ENCODE peak calls at places on chromosome 16, in eight cellular contexts. Q is CD8-positive, alpha-beta T cell; H is AG09319; B is AG09309; V is lower lobe of right lung; L is ascending aorta; G is lower leg skin; C is kidney epithelial cell. A is an unnamed sample.

GRCh38 chr16:82524939-82525338 is 101.8 kb upstream of the CDH13 start:
- DNase-seq in Q (no peak), H (no peak), B (no peak), V (no peak), L (no peak), G (no peak), C (no peak), A (no peak)

GRCh38 chr16:75555707-75556512 is at the start of gene TMEM231:
- DNase-seq in Q (peak; percentile 95), H (peak; percentile 66), B (peak; percentile 59), V (peak; percentile 99), L (peak; percentile 91), G (peak; percentile 96), C (peak; percentile 80), A (peak; percentile 98)

GRCh38 chr16:51818342-51818944 is 667.4 kb upstream of the SALL1 start:
- DNase-seq in Q (no peak), H (peak; percentile 19), B (no peak), V (no peak), L (no peak), G (no peak), C (no peak), A (no peak)

GRCh38 chr16:22189473-22190168 is 16.5 kb upstream of the EEF2K start:
- DNase-seq in Q (no peak), H (no peak), B (no peak), V (peak; percentile 60), L (peak; percentile 34), G (peak; percentile 75), C (no peak), A (no peak)

GRCh38 chr16:48383877-48384304 is 1.3 kb downstream of the SIAH1 start:
- DNase-seq in Q (no peak), H (no peak), B (peak; percentile 46), V (no peak), L (no peak), G (no peak), C (no peak), A (no peak)

GRCh38 chr16:15643453-15644305 is 725 bp upstream of the MARF1 start:
- DNase-seq in Q (no peak), H (no peak), B (peak; percentile 27), V (no peak), L (no peak), G (peak; percentile 27), C (no peak), A (no peak)

GRCh38 chr16:16905850-16906249 is 526.9 kb downstream of the NPIPA7 start:
- DNase-seq in Q (no peak), H (no peak), B (no peak), V (no peak), L (no peak), G (no peak), C (no peak), A (no peak)

GRCh38 chr16:50520451-50521245 is 27.5 kb upstream of the NKD1 start:
- DNase-seq in Q (no peak), H (no peak), B (no peak), V (no peak), L (no peak), G (no peak), C (no peak), A (no peak)

GRCh38 chr16:89884041-89884421 is 10.6 kb downstream of the TCF25 start:
- DNase-seq in Q (no peak), H (no peak), B (no peak), V (no peak), L (no peak), G (no peak), C (no peak), A (no peak)

GRCh38 chr16:17213025-17213424 is 257.7 kb downstream of the XYLT1 start:
- DNase-seq in Q (no peak), H (no peak), B (no peak), V (no peak), L (no peak), G (no peak), C (no peak), A (no peak)

GRCh38 chr16:47612711-47613110 is 151.6 kb downstream of the PHKB start:
- DNase-seq in Q (no peak), H (no peak), B (no peak), V (no peak), L (no peak), G (no peak), C (no peak), A (no peak)

GRCh38 chr16:78738557-78738956 is 639.1 kb downstream of the WWOX start:
- DNase-seq in Q (no peak), H (no peak), B (no peak), V (no peak), L (no peak), G (no peak), C (no peak), A (no peak)

GRCh38 chr16:35492225-35492624 is 2032.8 kb downstream of the TP53TG3F start:
- DNase-seq in Q (no peak), H (no peak), B (no peak), V (no peak), L (no peak), G (no peak), C (no peak), A (no peak)

GRCh38 chr16:74698220-74698619 is 2.4 kb downstream of the MLKL start:
- DNase-seq in Q (no peak), H (no peak), B (no peak), V (no peak), L (no peak), G (no peak), C (no peak), A (no peak)

GRCh38 chr16:89861648-89862047 is 11.7 kb upstream of the TCF25 start:
- DNase-seq in Q (no peak), H (no peak), B (no peak), V (no peak), L (no peak), G (no peak), C (no peak), A (no peak)

GRCh38 chr16:78768723-78769122 is 669.3 kb downstream of the WWOX start:
- DNase-seq in Q (no peak), H (no peak), B (no peak), V (no peak), L (no peak), G (no peak), C (no peak), A (no peak)

GRCh38 chr16:727291-727977 is 528 bp downstream of the HAGHL start:
- DNase-seq in Q (no peak), H (no peak), B (no peak), V (no peak), L (no peak), G (no peak), C (no peak), A (no peak)

GRCh38 chr16:378821-379182 is 3.0 kb downstream of the PGAP6 start:
- DNase-seq in Q (no peak), H (no peak), B (no peak), V (no peak), L (no peak), G (no peak), C (no peak), A (no peak)

GRCh38 chr16:14244344-14245010 is 173.4 kb downstream of the MRTFB start:
- DNase-seq in Q (no peak), H (peak; percentile 19), B (peak; percentile 40), V (no peak), L (no peak), G (no peak), C (no peak), A (no peak)

GRCh38 chr16:25256821-25257503 is 683 bp downstream of the ZKSCAN2 start:
- DNase-seq in Q (no peak), H (no peak), B (no peak), V (peak; percentile 47), L (no peak), G (peak; percentile 15), C (peak; percentile 47), A (no peak)

GRCh38 chr16:51181495-51181795 is 30.4 kb upstream of the SALL1 start:
- DNase-seq in Q (no peak), H (no peak), B (no peak), V (no peak), L (no peak), G (no peak), C (no peak), A (no peak)

GRCh38 chr16:27511657-27512056 is 38.1 kb downstream of the GTF3C1 start:
- DNase-seq in Q (no peak), H (no peak), B (no peak), V (no peak), L (no peak), G (no peak), C (peak; percentile 76), A (no peak)

GRCh38 chr16:89552329-89552728 is 8.2 kb upstream of the RPL13 start:
- DNase-seq in Q (no peak), H (no peak), B (no peak), V (no peak), L (no peak), G (no peak), C (no peak), A (no peak)

DNA sequence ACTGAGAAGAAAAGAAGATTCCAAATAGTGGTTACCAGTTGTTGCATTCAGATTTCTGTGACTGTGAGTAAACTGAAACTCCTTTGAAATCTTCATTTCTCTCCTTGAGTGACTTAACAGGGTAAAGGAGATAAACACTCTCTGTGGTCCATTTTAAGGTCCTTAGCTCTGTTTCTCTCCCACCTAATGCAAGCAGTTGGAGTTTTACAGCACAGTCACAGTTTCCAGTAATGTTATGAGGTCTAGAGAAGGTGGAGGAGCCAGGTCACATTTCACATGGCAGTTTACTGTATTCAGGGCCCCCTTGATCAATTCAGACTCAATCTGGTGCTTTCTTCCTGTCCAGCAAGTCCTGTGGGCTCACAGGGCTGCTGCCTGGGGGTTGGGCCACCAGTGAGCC is 32.2 kb upstream of the SLC12A3 start:
- DNase-seq in Q (no peak), H (no peak), B (no peak), V (no peak), L (no peak), G (no peak), C (no peak), A (no peak)
- TF ChIP-seq CTCF in Q (no peak), H (no peak), B (no peak), V (no peak), L (no peak), G (no peak), C (no peak), A (no peak)

GRCh38 chr16:66167564-66168291 is 198.8 kb upstream of the CDH5 start:
- DNase-seq in Q (no peak), H (no peak), B (no peak), V (no peak), L (no peak), G (no peak), C (no peak), A (no peak)
- TF ChIP-seq CTCF in Q (no peak), H (no peak), B (peak; percentile 51), V (no peak), L (no peak), G (no peak), C (no peak), A (no peak)

DNA sequence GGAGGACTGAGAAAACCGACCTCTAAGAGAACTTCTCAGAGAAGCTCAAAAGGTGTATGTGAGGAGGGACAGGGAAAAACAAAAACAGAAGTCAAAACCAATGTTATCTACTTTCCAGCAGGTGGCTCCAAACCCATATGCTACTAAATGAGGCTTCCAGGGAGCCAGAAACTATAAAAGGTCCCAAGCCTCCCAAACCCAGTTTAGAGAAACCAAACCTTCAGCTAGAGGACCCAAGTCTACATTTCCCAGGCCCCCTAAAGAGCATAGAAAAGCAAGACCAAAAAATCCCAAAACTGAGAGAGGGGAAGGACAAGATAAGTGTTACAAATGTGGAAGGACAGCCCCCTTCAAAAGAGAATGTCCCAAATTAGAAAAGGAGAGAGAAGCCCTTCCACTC is 3.7 kb downstream of the HPR start:
- DNase-seq in Q (no peak), H (no peak), B (peak; percentile 16), V (no peak), L (no peak), G (no peak), C (no peak), A (no peak)
- TF ChIP-seq CTCF in Q (peak; percentile 55), H (peak; percentile 63), B (peak; percentile 57), V (peak; percentile 57), L (no peak), G (no peak), C (peak; percentile 68), A (peak; percentile 39)

GRCh38 chr16:88063201-88063773 is 112.1 kb downstream of the BANP start:
- DNase-seq in Q (no peak), H (peak; percentile 88), B (peak; percentile 72), V (no peak), L (no peak), G (peak; percentile 49), C (peak; percentile 2), A (peak; percentile 70)
- TF ChIP-seq CTCF in Q (no peak), H (peak; percentile 69), B (peak; percentile 68), V (no peak), L (no peak), G (no peak), C (peak; percentile 39), A (no peak)

A was measured in left lung.